ENCODE peak calls at places on chromosomes 16 and 17, in ten cellular contexts. One of them, this sample, is unnamed.

GRCh38 chr17:77753691-77754265 is 204.7 kb upstream of the TNRC6C start:
- DNase-seq in OCI-LY7: no peak
- DNase-seq in pons: no peak
- DNase-seq in IMR-90: no peak
- DNase-seq in EH: no peak
- DNase-seq in NCI-H1436 treated with DMSO at 0.1 percent for 48 hours: no peak
- DNase-seq in fibroblast of lung: no peak
- DNase-seq in SJCRH30: no peak
- DNase-seq in HFFc6: no peak
- DNase-seq in T-helper 22 cell: no peak
- DNase-seq in this sample: no peak

GRCh38 chr17:75087558-75088453 is at the start of gene SLC16A5:
- DNase-seq in IMR-90: peak; percentile 55
- DNase-seq in EH: peak; percentile 97
- DNase-seq in OCI-LY7: no peak
- DNase-seq in pons: no peak
- DNase-seq in HFFc6: peak; percentile 88
- DNase-seq in NCI-H1436 treated with DMSO at 0.1 percent for 48 hours: no peak
- DNase-seq in T-helper 22 cell: peak; percentile 21
- DNase-seq in SJCRH30: no peak
- DNase-seq in fibroblast of lung: peak; percentile 71
- DNase-seq in this sample: peak; percentile 25

GRCh38 chr17:50177983-50178834 is 12.4 kb downstream of the SGCA start:
- DNase-seq in SJCRH30: peak; percentile 95
- DNase-seq in NCI-H1436 treated with DMSO at 0.1 percent for 48 hours: no peak
- DNase-seq in pons: no peak
- DNase-seq in T-helper 22 cell: peak; percentile 31
- DNase-seq in fibroblast of lung: peak; percentile 99
- DNase-seq in IMR-90: peak; percentile 99
- DNase-seq in OCI-LY7: peak; percentile 73
- DNase-seq in HFFc6: peak; percentile 97
- DNase-seq in EH: peak; percentile 99
- DNase-seq in this sample: peak; percentile 41

GRCh38 chr16:51881731-51882130 is 665.2 kb downstream of the TOX3 start:
- DNase-seq in T-helper 22 cell: no peak
- DNase-seq in EH: peak; percentile 51
- DNase-seq in pons: no peak
- DNase-seq in NCI-H1436 treated with DMSO at 0.1 percent for 48 hours: no peak
- DNase-seq in SJCRH30: peak; percentile 88
- DNase-seq in HFFc6: peak; percentile 8
- DNase-seq in IMR-90: peak; percentile 93
- DNase-seq in fibroblast of lung: peak; percentile 76
- DNase-seq in OCI-LY7: no peak
- DNase-seq in this sample: no peak

GRCh38 chr17:74520790-74521480 is 10.3 kb downstream of the CD300LB start:
- DNase-seq in NCI-H1436 treated with DMSO at 0.1 percent for 48 hours: no peak
- DNase-seq in EH: no peak
- DNase-seq in OCI-LY7: no peak
- DNase-seq in IMR-90: no peak
- DNase-seq in SJCRH30: no peak
- DNase-seq in T-helper 22 cell: no peak
- DNase-seq in pons: peak; percentile 39
- DNase-seq in HFFc6: no peak
- DNase-seq in fibroblast of lung: peak; percentile 19
- DNase-seq in this sample: no peak

GRCh38 chr16:30984669-30985400 is at the start of gene HSD3B7:
- DNase-seq in T-helper 22 cell: peak; percentile 45
- DNase-seq in NCI-H1436 treated with DMSO at 0.1 percent for 48 hours: no peak
- DNase-seq in OCI-LY7: peak; percentile 69
- DNase-seq in pons: peak; percentile 58
- DNase-seq in SJCRH30: peak; percentile 90
- DNase-seq in fibroblast of lung: peak; percentile 63
- DNase-seq in EH: peak; percentile 82
- DNase-seq in HFFc6: peak; percentile 76
- DNase-seq in IMR-90: peak; percentile 68
- DNase-seq in this sample: peak; percentile 51

GRCh38 chr17:35568561-35568960 is 7.9 kb upstream of the SLFN14 start:
- DNase-seq in pons: no peak
- DNase-seq in OCI-LY7: no peak
- DNase-seq in fibroblast of lung: peak; percentile 52
- DNase-seq in EH: peak; percentile 65
- DNase-seq in T-helper 22 cell: no peak
- DNase-seq in IMR-90: peak; percentile 62
- DNase-seq in NCI-H1436 treated with DMSO at 0.1 percent for 48 hours: no peak
- DNase-seq in SJCRH30: peak; percentile 35
- DNase-seq in HFFc6: peak; percentile 41
- DNase-seq in this sample: peak; percentile 14

GRCh38 chr16:70254095-70254964 is 2.6 kb upstream of the EXOSC6 start:
- DNase-seq in HFFc6: no peak
- DNase-seq in NCI-H1436 treated with DMSO at 0.1 percent for 48 hours: no peak
- DNase-seq in pons: no peak
- DNase-seq in IMR-90: peak; percentile 11
- DNase-seq in fibroblast of lung: no peak
- DNase-seq in T-helper 22 cell: no peak
- DNase-seq in EH: peak; percentile 14
- DNase-seq in OCI-LY7: no peak
- DNase-seq in SJCRH30: no peak
- DNase-seq in this sample: no peak

GRCh38 chr17:21549107-21549687 is 143.1 kb upstream of the KCNJ18 start:
- DNase-seq in SJCRH30: no peak
- DNase-seq in T-helper 22 cell: no peak
- DNase-seq in fibroblast of lung: peak; percentile 73
- DNase-seq in NCI-H1436 treated with DMSO at 0.1 percent for 48 hours: no peak
- DNase-seq in HFFc6: peak; percentile 57
- DNase-seq in pons: no peak
- DNase-seq in EH: peak; percentile 75
- DNase-seq in IMR-90: peak; percentile 83
- DNase-seq in OCI-LY7: peak; percentile 6
- DNase-seq in this sample: no peak

GRCh38 chr16:86294535-86294934 is 215.8 kb upstream of the FOXF1 start:
- DNase-seq in OCI-LY7: no peak
- DNase-seq in HFFc6: no peak
- DNase-seq in EH: peak; percentile 9
- DNase-seq in pons: no peak
- DNase-seq in IMR-90: peak; percentile 98
- DNase-seq in T-helper 22 cell: no peak
- DNase-seq in SJCRH30: peak; percentile 56
- DNase-seq in fibroblast of lung: no peak
- DNase-seq in NCI-H1436 treated with DMSO at 0.1 percent for 48 hours: no peak
- DNase-seq in this sample: no peak

GRCh38 chr17:48162946-48163506 is 55.5 kb downstream of the SNX11 start:
- DNase-seq in pons: no peak
- DNase-seq in SJCRH30: peak; percentile 84
- DNase-seq in HFFc6: no peak
- DNase-seq in IMR-90: no peak
- DNase-seq in EH: no peak
- DNase-seq in OCI-LY7: no peak
- DNase-seq in T-helper 22 cell: no peak
- DNase-seq in NCI-H1436 treated with DMSO at 0.1 percent for 48 hours: peak; percentile 8
- DNase-seq in fibroblast of lung: peak; percentile 10
- DNase-seq in this sample: no peak

GRCh38 chr16:85441189-85441889 is 171.8 kb upstream of the GSE1 start:
- DNase-seq in T-helper 22 cell: no peak
- DNase-seq in SJCRH30: no peak
- DNase-seq in pons: no peak
- DNase-seq in fibroblast of lung: no peak
- DNase-seq in EH: no peak
- DNase-seq in IMR-90: no peak
- DNase-seq in NCI-H1436 treated with DMSO at 0.1 percent for 48 hours: no peak
- DNase-seq in OCI-LY7: peak; percentile 61
- DNase-seq in HFFc6: no peak
- DNase-seq in this sample: no peak

GRCh38 chr16:58084635-58085034 is 44.5 kb downstream of the CFAP20 start:
- DNase-seq in pons: no peak
- DNase-seq in SJCRH30: no peak
- DNase-seq in fibroblast of lung: no peak
- DNase-seq in NCI-H1436 treated with DMSO at 0.1 percent for 48 hours: no peak
- DNase-seq in T-helper 22 cell: no peak
- DNase-seq in HFFc6: no peak
- DNase-seq in OCI-LY7: no peak
- DNase-seq in IMR-90: no peak
- DNase-seq in EH: no peak
- DNase-seq in this sample: no peak

GRCh38 chr17:80220709-80221215 is 535 bp downstream of the SLC26A11 start:
- DNase-seq in pons: no peak
- DNase-seq in NCI-H1436 treated with DMSO at 0.1 percent for 48 hours: no peak
- DNase-seq in HFFc6: no peak
- DNase-seq in IMR-90: no peak
- DNase-seq in SJCRH30: no peak
- DNase-seq in OCI-LY7: no peak
- DNase-seq in fibroblast of lung: no peak
- DNase-seq in EH: peak; percentile 6
- DNase-seq in T-helper 22 cell: no peak
- DNase-seq in this sample: peak; percentile 9